ENCODE peak calls at places on chromosomes 5 and 9, in four cellular contexts. One of them, this sample, is unnamed.

GRCh38 chr5:14853685-14854084 is 17.9 kb downstream of the ANKH start:
- DNase-seq in OCI-LY7: no peak
- DNase-seq in GM23248: no peak
- DNase-seq in PC-3: no peak
- DNase-seq in this sample: no peak

GRCh38 chr5:33313150-33313549 is 127.6 kb upstream of the TARS1 start:
- DNase-seq in PC-3: peak
- DNase-seq in GM23248: peak
- DNase-seq in OCI-LY7: no peak
- DNase-seq in this sample: no peak

GRCh38 chr9:131282688-131283422 is 6.5 kb upstream of the FAM78A start:
- DNase-seq in OCI-LY7: no peak
- DNase-seq in GM23248: peak
- DNase-seq in PC-3: no peak
- DNase-seq in this sample: peak

GRCh38 chr5:176593273-176593869 is 16.6 kb downstream of the GPRIN1 start:
- DNase-seq in PC-3: no peak
- DNase-seq in GM23248: no peak
- DNase-seq in OCI-LY7: no peak
- DNase-seq in this sample: no peak

GRCh38 chr5:74542477-74542876 is 98.1 kb downstream of the ENC1 start:
- DNase-seq in GM23248: peak
- DNase-seq in OCI-LY7: no peak
- DNase-seq in PC-3: peak
- DNase-seq in this sample: no peak

GRCh38 chr5:95251185-95251584 is 33.7 kb downstream of the MCTP1 start:
- DNase-seq in GM23248: no peak
- DNase-seq in OCI-LY7: no peak
- DNase-seq in PC-3: no peak
- DNase-seq in this sample: no peak

GRCh38 chr5:143016777-143017374 is 246.7 kb downstream of the ARHGAP26 start:
- DNase-seq in GM23248: peak
- DNase-seq in PC-3: peak
- DNase-seq in OCI-LY7: peak
- DNase-seq in this sample: peak

GRCh38 chr5:155080721-155081120 is 67.2 kb downstream of the KIF4B start:
- DNase-seq in OCI-LY7: no peak
- DNase-seq in GM23248: no peak
- DNase-seq in PC-3: no peak
- DNase-seq in this sample: no peak

GRCh38 chr5:57559110-57559635 is 76.6 kb upstream of the ACTBL2 start:
- DNase-seq in GM23248: peak
- DNase-seq in OCI-LY7: no peak
- DNase-seq in PC-3: peak
- DNase-seq in this sample: no peak

GRCh38 chr9:6565312-6565711 is 80.2 kb downstream of the GLDC start:
- DNase-seq in PC-3: no peak
- DNase-seq in OCI-LY7: no peak
- DNase-seq in GM23248: peak
- DNase-seq in this sample: no peak

GRCh38 chr5:44942524-44943001 is 133.8 kb downstream of the MRPS30 start:
- DNase-seq in OCI-LY7: no peak
- DNase-seq in GM23248: peak
- DNase-seq in PC-3: no peak
- DNase-seq in this sample: peak

GRCh38 chr5:75668988-75669760 is 48.1 kb downstream of the POC5 start:
- DNase-seq in PC-3: peak
- DNase-seq in OCI-LY7: peak
- DNase-seq in GM23248: no peak
- DNase-seq in this sample: no peak

GRCh38 chr5:93452255-93452654 is 128.8 kb downstream of the NR2F1-AS1 start:
- DNase-seq in OCI-LY7: no peak
- DNase-seq in GM23248: no peak
- DNase-seq in PC-3: no peak
- DNase-seq in this sample: no peak

GRCh38 chr9:71765693-71766092 is 2.6 kb downstream of the CEMIP2 start:
- DNase-seq in OCI-LY7: no peak
- DNase-seq in GM23248: peak
- DNase-seq in PC-3: peak
- DNase-seq in this sample: no peak

GRCh38 chr9:38035873-38036272 is 33.2 kb downstream of the SHB start:
- DNase-seq in OCI-LY7: no peak
- DNase-seq in PC-3: peak
- DNase-seq in GM23248: peak
- DNase-seq in this sample: no peak

GRCh38 chr9:109010676-109011655 is 2.3 kb downstream of the CTNNAL1 start:
- DNase-seq in PC-3: peak
- DNase-seq in GM23248: peak
- DNase-seq in OCI-LY7: peak
- DNase-seq in this sample: no peak

GRCh38 chr9:37904647-37905505 is 949 bp upstream of the SLC25A51 start:
- DNase-seq in PC-3: no peak
- DNase-seq in GM23248: peak
- DNase-seq in OCI-LY7: no peak
- DNase-seq in this sample: no peak

DNA sequence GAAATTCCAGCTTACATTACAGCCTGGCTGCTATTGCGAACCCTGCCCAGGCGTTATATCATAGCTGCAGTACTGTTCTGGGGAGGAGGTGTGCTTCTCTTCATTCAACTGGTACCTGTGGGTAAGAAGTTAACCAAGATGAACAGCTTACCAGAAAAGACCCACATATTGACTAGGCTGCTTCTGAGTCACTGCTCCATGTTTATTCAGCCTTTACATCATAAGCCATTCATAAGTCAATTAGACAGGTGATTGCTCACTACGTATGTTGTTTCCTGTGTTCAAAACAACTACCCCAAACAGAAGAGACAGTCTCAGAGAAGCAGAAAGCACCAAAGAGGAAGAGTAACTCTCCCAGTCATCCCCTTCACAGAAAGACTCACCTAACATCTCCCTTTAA is 34.7 kb upstream of the SLC22A5 start:
- DNase-seq in PC-3: peak
- DNase-seq in OCI-LY7: no peak
- DNase-seq in GM23248: no peak
- DNase-seq in this sample: no peak
- TF ChIP-seq EZH2phosphoT487 in PC-3: no peak
- TF ChIP-seq EZH2phosphoT487 in OCI-LY7: no peak
- TF ChIP-seq EZH2phosphoT487 in GM23248: no peak
- TF ChIP-seq EZH2phosphoT487 in this sample: no peak

GRCh38 chr9:33418090-33418489 is 15.7 kb upstream of the AQP7 start:
- DNase-seq in OCI-LY7: no peak
- DNase-seq in PC-3: no peak
- DNase-seq in GM23248: no peak
- DNase-seq in this sample: no peak
- H2AFZ ChIP-seq in OCI-LY7: no peak
- H2AFZ ChIP-seq in PC-3: no peak
- H2AFZ ChIP-seq in GM23248: no peak
- H2AFZ ChIP-seq in this sample: no peak

GRCh38 chr5:139062910-139063663 is 135.1 kb downstream of the SIL1 start:
- DNase-seq in PC-3: no peak
- DNase-seq in GM23248: no peak
- DNase-seq in OCI-LY7: no peak
- DNase-seq in this sample: no peak

GRCh38 chr5:139068060-139068459 is 130.1 kb downstream of the SIL1 start:
- DNase-seq in PC-3: no peak
- DNase-seq in OCI-LY7: no peak
- DNase-seq in GM23248: no peak
- DNase-seq in this sample: no peak

GRCh38 chr5:139063664-139064054 is 134.5 kb downstream of the SIL1 start:
- DNase-seq in GM23248: no peak
- DNase-seq in OCI-LY7: no peak
- DNase-seq in PC-3: no peak
- DNase-seq in this sample: no peak

GRCh38 chr5:139064613-139065012 is 133.6 kb downstream of the SIL1 start:
- DNase-seq in GM23248: peak
- DNase-seq in PC-3: peak
- DNase-seq in OCI-LY7: no peak
- DNase-seq in this sample: no peak

GRCh38 chr5:139065296-139065695 is 132.9 kb downstream of the SIL1 start:
- DNase-seq in GM23248: no peak
- DNase-seq in OCI-LY7: no peak
- DNase-seq in PC-3: peak
- DNase-seq in this sample: no peak
- TF ChIP-seq EZH2phosphoT487 in GM23248: no peak
- TF ChIP-seq EZH2phosphoT487 in OCI-LY7: no peak
- TF ChIP-seq EZH2phosphoT487 in PC-3: no peak
- TF ChIP-seq EZH2phosphoT487 in this sample: no peak

GRCh38 chr9:15311607-15312006 is 4.6 kb upstream of the TTC39B start:
- DNase-seq in GM23248: no peak
- DNase-seq in PC-3: peak
- DNase-seq in OCI-LY7: no peak
- DNase-seq in this sample: no peak
- H2AFZ ChIP-seq in GM23248: no peak
- H2AFZ ChIP-seq in PC-3: no peak
- H2AFZ ChIP-seq in OCI-LY7: no peak
- H2AFZ ChIP-seq in this sample: no peak

GRCh38 chr5:55220433-55221185 is 6.5 kb downstream of the MCIDAS start:
- DNase-seq in OCI-LY7: no peak
- DNase-seq in GM23248: peak
- DNase-seq in PC-3: no peak
- DNase-seq in this sample: peak
- TF ChIP-seq EZH2phosphoT487 in OCI-LY7: no peak
- TF ChIP-seq EZH2phosphoT487 in GM23248: no peak
- TF ChIP-seq EZH2phosphoT487 in PC-3: no peak
- TF ChIP-seq EZH2phosphoT487 in this sample: peak

GRCh38 chr5:2753452-2754409 is 2.3 kb upstream of the IRX2 start:
- DNase-seq in OCI-LY7: no peak
- DNase-seq in PC-3: no peak
- DNase-seq in GM23248: peak
- DNase-seq in this sample: peak

GRCh38 chr5:2755371-2755715 is 3.9 kb upstream of the IRX2 start:
- DNase-seq in PC-3: no peak
- DNase-seq in GM23248: no peak
- DNase-seq in OCI-LY7: no peak
- DNase-seq in this sample: no peak

GRCh38 chr5:2755811-2756210 is 4.3 kb upstream of the IRX2 start:
- DNase-seq in OCI-LY7: no peak
- DNase-seq in PC-3: no peak
- DNase-seq in GM23248: peak
- DNase-seq in this sample: peak

GRCh38 chr5:2756211-2756746 is 4.8 kb upstream of the IRX2 start:
- DNase-seq in OCI-LY7: no peak
- DNase-seq in PC-3: peak
- DNase-seq in GM23248: peak
- DNase-seq in this sample: peak

DNA sequence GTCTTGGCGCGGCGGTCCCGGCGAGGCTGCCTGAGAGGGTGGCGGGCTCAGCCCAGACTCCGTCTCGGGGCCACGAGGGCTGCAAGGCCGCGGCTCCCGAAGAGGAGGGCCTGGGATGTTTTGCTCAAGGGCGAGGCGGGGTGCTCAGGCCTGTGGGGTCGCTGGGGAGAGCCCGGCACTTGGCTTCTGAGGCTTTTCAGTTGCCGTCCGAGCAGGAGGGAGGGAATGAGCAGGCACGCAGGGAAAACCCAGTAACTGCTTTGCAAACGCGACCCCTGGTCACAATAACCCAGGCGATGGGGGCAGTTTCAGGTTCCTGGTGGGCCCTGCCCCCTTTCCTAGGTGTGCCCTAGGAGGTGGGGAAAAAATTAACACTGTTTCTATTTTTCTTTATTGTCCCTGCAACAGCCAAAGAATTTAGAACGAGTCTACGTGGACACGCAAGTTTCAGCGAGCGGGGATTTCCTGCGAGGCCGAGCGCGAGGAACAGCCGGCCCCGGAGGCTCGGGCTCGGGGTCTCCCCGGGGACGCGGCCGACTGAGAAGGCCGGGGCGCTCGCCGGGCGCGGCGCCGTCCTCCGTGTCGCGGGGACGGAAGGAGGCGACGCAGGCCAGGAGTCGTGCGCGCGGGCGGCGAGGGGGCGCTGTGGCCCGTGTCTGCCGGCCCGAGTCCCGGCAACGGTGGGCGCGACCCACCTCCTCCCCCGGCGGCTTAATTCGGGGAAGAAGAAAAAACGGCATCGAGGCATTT is 3.3 kb upstream of the IRX2 start:
- DNase-seq in OCI-LY7: no peak
- DNase-seq in PC-3: no peak
- DNase-seq in GM23248: peak
- DNase-seq in this sample: peak
- H2AFZ ChIP-seq in OCI-LY7: no peak
- H2AFZ ChIP-seq in PC-3: no peak
- H2AFZ ChIP-seq in GM23248: peak
- H2AFZ ChIP-seq in this sample: peak

DNA sequence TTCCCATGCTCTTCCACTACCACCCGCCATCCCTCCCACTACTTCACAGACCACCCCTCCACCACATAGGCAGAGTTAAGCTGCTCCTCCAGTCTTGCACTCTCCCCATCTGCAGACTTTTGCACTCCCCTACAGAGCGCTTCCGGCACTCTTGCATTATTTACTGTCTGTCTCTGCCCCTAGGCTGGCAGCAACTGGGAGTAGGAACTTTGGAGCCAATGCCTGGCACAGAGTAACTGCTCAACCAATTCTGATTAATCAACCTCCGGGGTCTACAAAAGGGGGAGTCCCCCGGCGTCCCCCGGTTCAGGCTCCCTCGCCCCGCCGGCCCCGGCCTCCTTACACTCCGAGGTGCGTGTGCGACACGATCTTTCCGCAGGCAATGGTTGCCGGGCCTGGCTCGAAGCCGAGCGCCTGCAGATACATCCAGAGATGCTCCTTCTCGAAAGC is 498 bp downstream of the HAUS6 start:
- DNase-seq in GM23248: peak
- DNase-seq in PC-3: peak
- DNase-seq in OCI-LY7: peak
- DNase-seq in this sample: peak
- TF ChIP-seq EZH2phosphoT487 in GM23248: no peak
- TF ChIP-seq EZH2phosphoT487 in PC-3: no peak
- TF ChIP-seq EZH2phosphoT487 in OCI-LY7: no peak
- TF ChIP-seq EZH2phosphoT487 in this sample: no peak

This sample was measured in neural progenitor cell.